ENCODE peak calls at places on chromosomes 13 and 19, in five cellular contexts. V is ascending aorta, B is OCI-LY7, C is adrenal gland, K is SK-N-SH. S is an unnamed sample.

GRCh38 chr13:67139551-67139950 is 90.6 kb downstream of the PCDH9 start:
- DNase-seq in V (no peak), B (no peak), C (no peak), K (no peak), S (no peak)

GRCh38 chr13:86608739-86609138 is 809.5 kb upstream of the SLITRK6 start:
- DNase-seq in V (no peak), B (no peak), C (no peak), K (no peak), S (no peak)

GRCh38 chr19:38683393-38684077 is 36.1 kb downstream of the ACTN4 start:
- DNase-seq in V (no peak), B (no peak), C (peak; percentile 91), K (no peak), S (peak; percentile 72)

GRCh38 chr13:110015253-110015652 is 228.9 kb upstream of the IRS2 start:
- DNase-seq in V (no peak), B (no peak), C (no peak), K (no peak), S (no peak)

GRCh38 chr13:74761794-74762193 is 627.6 kb upstream of the KLF12 start:
- DNase-seq in V (no peak), B (no peak), C (no peak), K (no peak), S (no peak)

GRCh38 chr19:31969110-31969509 is 376.3 kb upstream of the ZNF507 start:
- DNase-seq in V (no peak), B (no peak), C (no peak), K (no peak), S (no peak)

GRCh38 chr19:38904463-38905185 is 4.9 kb downstream of the NFKBIB start:
- DNase-seq in V (no peak), B (no peak), C (no peak), K (no peak), S (no peak)

GRCh38 chr13:111904166-111904565 is 162.8 kb upstream of the SOX1 start:
- DNase-seq in V (no peak), B (no peak), C (peak; percentile 1), K (no peak), S (no peak)

GRCh38 chr13:86862137-86862536 is 809.0 kb upstream of the SLITRK5 start:
- DNase-seq in V (no peak), B (no peak), C (no peak), K (no peak), S (no peak)

GRCh38 chr13:113839536-113840204 is 24.2 kb downstream of the GAS6 start:
- DNase-seq in V (no peak), B (no peak), C (peak; percentile 23), K (no peak), S (no peak)

GRCh38 chr19:4373601-4374441 is 26.5 kb downstream of the SH3GL1 start:
- DNase-seq in V (no peak), B (no peak), C (peak; percentile 45), K (no peak), S (no peak)

GRCh38 chr19:53308339-53308811 is 25.2 kb upstream of the ZNF845 start:
- DNase-seq in V (no peak), B (no peak), C (peak; percentile 28), K (peak; percentile 85), S (no peak)

GRCh38 chr19:32404939-32405430 is 585 bp upstream of the DPY19L3 start:
- DNase-seq in V (no peak), B (peak; percentile 47), C (peak; percentile 79), K (no peak), S (peak; percentile 56)

GRCh38 chr13:29861694-29862110 is 11.3 kb upstream of the UBL3 start:
- DNase-seq in V (no peak), B (no peak), C (no peak), K (no peak), S (no peak)

GRCh38 chr19:40608957-40609356 is 7.8 kb downstream of the LTBP4 start:
- DNase-seq in V (no peak), B (no peak), C (no peak), K (no peak), S (no peak)

GRCh38 chr19:13881692-13882418 is 4.9 kb downstream of the NANOS3 start:
- DNase-seq in V (no peak), B (no peak), C (no peak), K (no peak), S (no peak)

GRCh38 chr19:51750381-51751124 is 1.1 kb downstream of the FPR1 start:
- DNase-seq in V (no peak), B (no peak), C (no peak), K (no peak), S (no peak)

GRCh38 chr13:48161530-48162179 is 66.8 kb upstream of the MED4 start:
- DNase-seq in V (peak; percentile 30), B (no peak), C (peak; percentile 33), K (no peak), S (no peak)

GRCh38 chr19:42295831-42296525 is 6.0 kb upstream of the PRR19 start:
- DNase-seq in V (no peak), B (peak; percentile 81), C (peak; percentile 87), K (peak; percentile 88), S (peak; percentile 85)

GRCh38 chr13:46759861-46760260 is 37.1 kb downstream of the ESD start:
- DNase-seq in V (no peak), B (peak; percentile 16), C (no peak), K (no peak), S (no peak)

GRCh38 chr19:38647966-38648788 is 728 bp downstream of the ACTN4 start:
- DNase-seq in V (no peak), B (no peak), C (no peak), K (peak; percentile 49), S (no peak)

GRCh38 chr13:41822560-41822959 is 138.3 kb downstream of the VWA8 start:
- DNase-seq in V (no peak), B (no peak), C (no peak), K (no peak), S (no peak)

GRCh38 chr19:2549701-2550191 is 73.8 kb downstream of the GADD45B start:
- DNase-seq in V (peak; percentile 69), B (no peak), C (peak; percentile 67), K (no peak), S (peak; percentile 70)

GRCh38 chr13:33125821-33126570 is 109.8 kb downstream of the KL start:
- DNase-seq in V (no peak), B (no peak), C (peak; percentile 72), K (no peak), S (peak; percentile 86)

GRCh38 chr13:66933994-66934393 is 296.1 kb downstream of the PCDH9 start:
- DNase-seq in V (no peak), B (no peak), C (no peak), K (no peak), S (no peak)

GRCh38 chr19:51325161-51325979 is 13.9 kb downstream of the IGLON5 start:
- DNase-seq in V (no peak), B (no peak), C (no peak), K (no peak), S (no peak)

GRCh38 chr19:8615813-8616596 is 5.5 kb upstream of the ADAMTS10 start:
- DNase-seq in V (no peak), B (peak; percentile 43), C (peak; percentile 63), K (peak; percentile 68), S (peak; percentile 38)

GRCh38 chr13:109610517-109610916 is 175.9 kb downstream of the IRS2 start:
- DNase-seq in V (no peak), B (peak; percentile 1), C (no peak), K (peak; percentile 11), S (no peak)

GRCh38 chr13:114095486-114095885 is 36.9 kb downstream of the RASA3 start:
- DNase-seq in V (no peak), B (no peak), C (no peak), K (no peak), S (peak; percentile 8)

GRCh38 chr19:41367848-41368301 is 3.9 kb upstream of the B9D2 start:
- DNase-seq in V (no peak), B (no peak), C (no peak), K (no peak), S (no peak)

GRCh38 chr19:37353968-37354367 is 16.9 kb upstream of the ZNF527 start:
- DNase-seq in V (no peak), B (no peak), C (no peak), K (no peak), S (no peak)

GRCh38 chr19:982567-983170 is 1.5 kb upstream of the WDR18 start:
- DNase-seq in V (no peak), B (peak; percentile 80), C (peak; percentile 76), K (peak; percentile 98), S (peak; percentile 46)

GRCh38 chr19:32651729-32652140 is 23.2 kb downstream of the ANKRD27 start:
- DNase-seq in V (no peak), B (no peak), C (no peak), K (peak; percentile 60), S (no peak)

GRCh38 chr19:47005164-47005641 is 14.4 kb upstream of the NPAS1 start:
- DNase-seq in V (no peak), B (no peak), C (no peak), K (no peak), S (no peak)

GRCh38 chr19:49513746-49514118 is 1.3 kb downstream of the FCGRT start:
- DNase-seq in V (no peak), B (no peak), C (no peak), K (peak; percentile 42), S (no peak)

GRCh38 chr19:9566729-9567128 is 17.6 kb downstream of the ZNF121 start:
- DNase-seq in V (no peak), B (peak; percentile 11), C (no peak), K (no peak), S (no peak)

GRCh38 chr19:18502633-18503294 is 19.1 kb downstream of the ELL start:
- DNase-seq in V (no peak), B (no peak), C (no peak), K (peak; percentile 70), S (no peak)
- H3K9me3 ChIP-seq in V (no peaks in the 10 kb centered on the region), B (no peaks in the 10 kb centered on the region), C (no peaks in the 10 kb centered on the region), K (no peaks in the 10 kb centered on the region), S (no peaks in the 10 kb centered on the region)

GRCh38 chr19:44356383-44357111 is at the start of gene ZNF112:
- DNase-seq in V (peak; percentile 41), B (no peak), C (peak; percentile 89), K (peak; percentile 67), S (peak; percentile 89)
- H3K27ac ChIP-seq in V (peak within 1 kb of the TSS; percentile 33), B (no peak within 1 kb of the TSS), C (peak within 1 kb of the TSS; percentile 52), K (peak within 1 kb of the TSS; percentile 78), S (peak within 1 kb of the TSS; percentile 76)

DNA sequence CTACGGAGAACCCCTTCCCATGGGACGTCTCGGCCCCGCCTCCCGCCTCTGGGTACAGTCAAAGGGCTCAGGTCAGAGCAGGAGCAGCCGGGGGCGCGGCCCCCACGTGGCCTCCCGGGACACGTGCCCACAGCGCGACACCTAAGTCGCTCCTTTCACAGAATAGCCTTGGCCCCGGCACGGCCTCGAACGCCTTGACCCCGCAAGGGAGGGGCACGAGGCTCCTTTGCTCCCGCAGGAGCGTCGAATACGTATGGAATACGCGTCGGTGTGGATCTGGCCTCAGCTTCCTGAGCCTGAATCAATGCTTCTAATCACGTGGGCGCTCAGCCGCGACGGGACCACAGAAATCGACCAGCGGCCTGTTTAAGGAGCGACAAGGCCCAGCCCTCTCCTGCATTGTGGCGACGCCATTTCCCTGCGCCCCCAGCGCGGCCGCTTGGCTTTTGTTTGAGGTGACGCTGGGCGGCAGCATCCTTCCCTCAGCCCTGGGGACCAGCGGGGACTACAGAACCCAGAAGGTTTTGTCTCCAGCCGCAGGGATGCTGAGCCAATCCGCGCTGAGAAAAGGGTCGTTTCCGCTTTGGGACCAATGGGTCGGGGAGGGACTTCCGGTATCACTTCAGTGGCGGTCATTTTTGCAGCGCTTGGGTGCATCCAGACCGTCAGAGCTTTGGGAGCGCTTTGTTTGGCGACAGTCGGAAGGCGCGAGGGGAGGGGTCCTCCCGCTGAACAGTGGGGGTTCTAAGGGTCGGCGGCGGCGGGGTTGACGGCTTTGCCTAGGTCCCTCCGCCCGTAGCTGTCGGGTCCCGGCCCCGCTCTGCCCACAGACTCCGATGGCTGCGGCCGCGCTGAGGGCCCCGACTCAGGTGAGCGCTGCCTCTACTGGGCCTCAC is at the start of gene ZIK1:
- DNase-seq in V (peak; percentile 39), B (no peak), C (peak; percentile 89), K (peak; percentile 97), S (peak; percentile 88)
- H3K9me3 ChIP-seq in V (peaks cover 45% of the 10 kb centered on the region), B (peaks cover 15% of the 10 kb centered on the region), C (peaks cover 16% of the 10 kb centered on the region), K (no peaks in the 10 kb centered on the region), S (peaks cover 28% of the 10 kb centered on the region)

GRCh38 chr13:27952931-27953670 is 16.0 kb downstream of the CDX2 start:
- DNase-seq in V (no peak), B (no peak), C (no peak), K (no peak), S (no peak)
- H3K27ac ChIP-seq in V (no peak overlapping the region), B (no peak overlapping the region), C (no peak overlapping the region), K (no peak overlapping the region), S (no peak overlapping the region)

S was measured in uterus.